ENCODE peak calls at places on chromosomes 12 and 14, in four cellular contexts. S is thyroid gland; U is naive thymus-derived CD4-positive, alpha-beta T cell; V is GM20000. P is an unnamed sample.

GRCh38 chr14:94021416-94022157 is 4.6 kb upstream of the OTUB2 start:
- DNase-seq in S (no peak), U (no peak), V (no peak), P (no peak)

GRCh38 chr12:51377099-51377984 is 13.9 kb downstream of the GALNT6 start:
- DNase-seq in S (peak; percentile 79), U (no peak), V (no peak), P (no peak)

GRCh38 chr12:33267641-33268040 is 172.0 kb downstream of the SYT10 start:
- DNase-seq in S (no peak), U (no peak), V (no peak), P (no peak)

GRCh38 chr14:101889366-101889765 is 75.0 kb upstream of the DYNC1H1 start:
- DNase-seq in S (no peak), U (no peak), V (peak; percentile 2), P (peak; percentile 10)

GRCh38 chr12:131046813-131047788 is 93.4 kb downstream of the ADGRD1 start:
- DNase-seq in S (peak; percentile 30), U (no peak), V (no peak), P (no peak)

GRCh38 chr14:45091696-45092095 is 7.8 kb downstream of the PRPF39 start:
- DNase-seq in S (no peak), U (no peak), V (no peak), P (no peak)

GRCh38 chr12:6752181-6752930 is 585 bp downstream of the MLF2 start:
- DNase-seq in S (peak; percentile 47), U (no peak), V (no peak), P (peak; percentile 56)

GRCh38 chr14:51547260-51547659 is 104.5 kb upstream of the FRMD6 start:
- DNase-seq in S (peak; percentile 53), U (no peak), V (no peak), P (peak; percentile 23)

GRCh38 chr12:82034769-82035168 is 275.6 kb upstream of the PPFIA2 start:
- DNase-seq in S (no peak), U (no peak), V (no peak), P (no peak)